ENCODE peak calls at places on chromosomes 12 and 14, in nine cellular contexts. C is HCT116, T is brain microvascular endothelial cell, K is left lung, W is ovary, M is Calu3, N is prostate gland, I is endothelial cell, O is AG04449. L is an unnamed sample.

GRCh38 chr14:37992489-37992888 is 215.2 kb upstream of the SSTR1 start:
- DNase-seq in M (no peak), W (no peak), N (no peak), C (no peak), K (no peak), O (no peak), I (no peak), T (no peak), L (no peak)

GRCh38 chr12:69008510-69008909 is 75.5 kb upstream of the CPM start:
- DNase-seq in K (no peak), T (no peak), I (no peak), N (no peak), W (no peak), O (no peak), C (no peak), M (peak; percentile 30), L (no peak)

GRCh38 chr14:101186544-101186943 is 283.0 kb upstream of the RTL1 start:
- DNase-seq in W (no peak), T (no peak), K (no peak), M (no peak), N (no peak), I (no peak), C (no peak), O (no peak), L (no peak)

GRCh38 chr14:32472512-32473472 is 143.7 kb downstream of the AKAP6 start:
- DNase-seq in T (peak; percentile 63), C (no peak), K (no peak), I (no peak), M (no peak), O (no peak), N (no peak), W (no peak), L (no peak)

GRCh38 chr12:57236925-57237652 is 7.6 kb downstream of the SHMT2 start:
- DNase-seq in K (peak; percentile 50), N (no peak), W (peak; percentile 35), C (no peak), I (peak; percentile 8), M (no peak), O (no peak), T (no peak), L (no peak)

GRCh38 chr14:59360923-59361794 is 104.0 kb downstream of the GPR135 start:
- DNase-seq in N (peak; percentile 71), T (peak; percentile 85), I (no peak), O (no peak), M (peak; percentile 81), K (peak; percentile 79), W (peak; percentile 55), C (peak; percentile 86), L (peak; percentile 75)

GRCh38 chr12:55142896-55143870 is 17.0 kb downstream of the OR9K2 start:
- DNase-seq in C (peak; percentile 41), M (peak; percentile 69), W (no peak), I (peak; percentile 50), N (peak; percentile 32), O (no peak), T (peak; percentile 51), K (no peak), L (peak; percentile 14)

GRCh38 chr12:11823043-11823442 is 173.6 kb downstream of the ETV6 start:
- DNase-seq in O (peak; percentile 74), W (no peak), M (no peak), I (no peak), C (no peak), K (no peak), N (no peak), T (peak; percentile 69), L (no peak)

GRCh38 chr12:12716151-12716844 is 870 bp upstream of the CDKN1B start:
- DNase-seq in T (no peak), W (no peak), K (no peak), M (no peak), O (no peak), I (no peak), N (peak; percentile 36), C (no peak), L (no peak)

DNA sequence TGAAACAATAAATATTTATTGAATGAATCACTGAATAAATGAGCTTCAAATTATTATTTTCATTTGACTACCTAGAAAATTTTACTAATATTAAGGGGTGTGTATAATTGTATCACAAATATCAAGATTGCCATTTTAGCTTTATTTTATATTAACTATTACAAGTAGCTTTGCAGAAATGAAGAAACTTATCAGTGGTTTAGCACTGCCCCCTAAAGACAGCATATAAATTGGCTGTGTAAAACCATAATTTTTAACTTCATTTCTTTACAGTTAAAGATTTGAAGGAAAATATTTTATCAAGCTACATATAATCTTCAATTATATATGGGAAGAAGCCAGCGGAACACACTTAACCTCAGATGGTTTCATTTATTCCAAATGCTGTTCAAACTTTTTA is 11.4 kb downstream of the GARIN6 start:
- DNase-seq in K (no peak), M (no peak), W (no peak), N (no peak), T (no peak), C (peak; percentile 4), I (no peak), O (no peak), L (no peak)
- TF ChIP-seq CTCF in K (no peak), M (no peak), W (no peak), N (no peak), T (no peak), C (peak; percentile 20), I (peak; percentile 28), O (no peak), L (peak; percentile 51)

GRCh38 chr12:90441431-90441830 is 513.5 kb downstream of the CCER1 start:
- DNase-seq in K (no peak), W (no peak), I (no peak), N (no peak), O (no peak), C (no peak), T (no peak), M (no peak), L (no peak)
- TF ChIP-seq CTCF in K (no peak), W (no peak), I (peak; percentile 21), N (no peak), O (no peak), C (no peak), T (no peak), M (no peak), L (no peak)

GRCh38 chr12:19681007-19681406 is 241.7 kb downstream of the AEBP2 start:
- DNase-seq in T (no peak), O (no peak), I (no peak), W (no peak), N (no peak), C (no peak), K (no peak), M (no peak), L (no peak)
- TF ChIP-seq CTCF in T (no peak), O (no peak), I (no peak), W (no peak), N (no peak), C (no peak), K (no peak), M (no peak), L (no peak)

DNA sequence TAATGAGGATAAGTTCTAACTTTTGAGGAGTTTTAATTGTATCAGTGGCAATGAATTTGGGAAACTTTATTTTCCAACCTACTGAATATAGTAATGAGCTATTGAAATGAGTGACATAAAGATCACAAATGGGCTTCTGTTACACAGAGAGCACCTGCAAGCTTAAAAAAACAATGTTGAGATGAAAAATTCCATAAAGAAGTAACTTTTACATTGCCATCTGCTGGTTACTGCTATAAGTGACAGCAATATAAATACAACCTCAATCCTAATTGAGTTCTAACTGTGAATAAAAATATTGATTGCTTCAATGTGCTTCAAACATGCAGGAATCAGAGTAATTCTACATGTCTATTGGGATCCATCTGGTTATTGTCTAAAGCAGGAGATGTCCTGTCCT is 14.2 kb downstream of the WIF1 start:
- DNase-seq in C (no peak), O (no peak), W (no peak), N (no peak), K (no peak), T (no peak), M (no peak), I (no peak), L (no peak)
- TF ChIP-seq CTCF in C (peak; percentile 26), O (peak; percentile 12), W (no peak), N (peak; percentile 33), K (peak; percentile 17), T (peak; percentile 29), M (peak; percentile 46), I (no peak), L (peak; percentile 43)

GRCh38 chr12:17276196-17276595 is 670.2 kb upstream of the LMO3 start:
- DNase-seq in M (no peak), W (no peak), O (no peak), N (no peak), C (no peak), K (no peak), T (no peak), I (no peak), L (no peak)

GRCh38 chr12:17283563-17283962 is 677.6 kb upstream of the LMO3 start:
- DNase-seq in T (no peak), N (no peak), I (no peak), O (no peak), W (no peak), K (no peak), C (no peak), M (no peak), L (no peak)

GRCh38 chr12:17284873-17285272 is 678.9 kb upstream of the LMO3 start:
- DNase-seq in K (no peak), N (no peak), W (no peak), O (no peak), I (no peak), T (no peak), C (no peak), M (no peak), L (no peak)

GRCh38 chr12:17278946-17279345 is 673.0 kb upstream of the LMO3 start:
- DNase-seq in K (no peak), O (no peak), I (no peak), M (no peak), W (no peak), T (no peak), C (no peak), N (no peak), L (no peak)
- TF ChIP-seq CTCF in K (peak; percentile 20), O (no peak), I (peak; percentile 70), M (no peak), W (no peak), T (no peak), C (peak; percentile 35), N (no peak), L (peak; percentile 47)

DNA sequence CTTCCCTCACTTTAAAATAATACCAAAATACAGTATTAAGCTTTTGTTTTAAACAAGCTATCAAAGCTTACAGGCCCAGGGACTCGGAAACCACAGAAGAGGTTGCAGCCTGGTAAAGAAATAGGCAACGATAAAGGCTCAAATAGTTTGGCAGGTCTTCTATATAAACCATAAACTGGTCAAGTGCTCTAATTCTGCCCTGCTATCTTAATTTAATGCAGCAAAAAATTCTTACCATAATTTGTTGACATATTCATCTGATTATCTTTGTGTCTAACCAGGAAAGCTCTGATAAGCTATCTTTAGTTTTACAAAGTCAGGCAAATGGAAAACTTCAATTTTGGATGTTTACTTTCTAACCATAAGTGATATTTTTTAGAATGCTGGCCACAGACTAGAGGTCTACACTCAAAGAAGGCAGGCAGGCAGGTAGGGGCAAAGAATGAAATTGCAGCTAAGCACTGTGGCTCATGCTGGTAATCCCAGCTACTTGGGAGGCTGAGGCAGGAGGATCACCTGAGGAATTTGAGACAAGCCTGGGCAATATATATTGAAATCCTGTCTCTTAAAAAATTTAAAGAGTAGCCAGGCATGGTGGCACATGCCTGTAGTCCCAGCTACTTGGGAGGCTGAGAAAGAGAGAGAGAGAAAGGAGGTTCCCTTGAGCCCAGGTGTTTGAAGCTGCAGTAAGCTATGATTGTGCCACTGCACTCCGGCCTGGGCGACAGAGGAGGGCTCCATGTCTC is 57.6 kb downstream of the ATF7 start:
- DNase-seq in I (no peak), N (no peak), C (no peak), K (no peak), T (no peak), M (no peak), W (no peak), O (no peak), L (no peak)
- TF ChIP-seq CTCF in I (no peak), N (no peak), C (no peak), K (no peak), T (no peak), M (no peak), W (no peak), O (no peak), L (no peak)

L was measured in LNCaP clone FGC.